ENCODE peak calls at places on chromosomes 2 and 18, in five cellular contexts. W is K562, Q is breast epithelium, M is fibroblast of the aortic adventitia, B is AG10803. R is an unnamed sample.

GRCh38 chr2:172102159-172102857 is 392 bp downstream of the DLX2 start:
- DNase-seq in W (no peak), Q (no peak), M (peak), B (peak), R (peak)

GRCh38 chr2:128420776-128421175 is 102.1 kb upstream of the HS6ST1 start:
- DNase-seq in W (no peak), Q (no peak), M (no peak), B (no peak), R (no peak)

GRCh38 chr2:77513191-77513590 is 9.0 kb downstream of the LRRTM4 start:
- DNase-seq in W (no peak), Q (no peak), M (no peak), B (no peak), R (no peak)

GRCh38 chr2:110852541-110853263 is 120.3 kb downstream of the ACOXL start:
- DNase-seq in W (no peak), Q (no peak), M (no peak), B (no peak), R (no peak)

GRCh38 chr2:63741884-63742583 is 99.7 kb upstream of the UGP2 start:
- DNase-seq in W (no peak), Q (no peak), M (peak), B (no peak), R (peak)

GRCh38 chr18:55318864-55319516 is 269.0 kb downstream of the TCF4 start:
- DNase-seq in W (no peak), Q (no peak), M (peak), B (peak), R (peak)

GRCh38 chr2:236601306-236602202 is 31.9 kb downstream of the ACKR3 start:
- DNase-seq in W (no peak), Q (no peak), M (peak), B (no peak), R (no peak)

GRCh38 chr18:3447035-3447894 is 2.7 kb upstream of the TGIF1 start:
- DNase-seq in W (peak), Q (peak), M (peak), B (peak), R (peak)

GRCh38 chr18:12769644-12770440 is 67.0 kb downstream of the PSMG2 start:
- DNase-seq in W (no peak), Q (no peak), M (no peak), B (no peak), R (peak)

GRCh38 chr18:78297048-78297447 is 682.6 kb upstream of the SALL3 start:
- DNase-seq in W (no peak), Q (no peak), M (no peak), B (no peak), R (no peak)
- H3K4me3 ChIP-seq in W (no peak), Q (no peak), M (no peak), B (no peak), R (no peak)

DNA sequence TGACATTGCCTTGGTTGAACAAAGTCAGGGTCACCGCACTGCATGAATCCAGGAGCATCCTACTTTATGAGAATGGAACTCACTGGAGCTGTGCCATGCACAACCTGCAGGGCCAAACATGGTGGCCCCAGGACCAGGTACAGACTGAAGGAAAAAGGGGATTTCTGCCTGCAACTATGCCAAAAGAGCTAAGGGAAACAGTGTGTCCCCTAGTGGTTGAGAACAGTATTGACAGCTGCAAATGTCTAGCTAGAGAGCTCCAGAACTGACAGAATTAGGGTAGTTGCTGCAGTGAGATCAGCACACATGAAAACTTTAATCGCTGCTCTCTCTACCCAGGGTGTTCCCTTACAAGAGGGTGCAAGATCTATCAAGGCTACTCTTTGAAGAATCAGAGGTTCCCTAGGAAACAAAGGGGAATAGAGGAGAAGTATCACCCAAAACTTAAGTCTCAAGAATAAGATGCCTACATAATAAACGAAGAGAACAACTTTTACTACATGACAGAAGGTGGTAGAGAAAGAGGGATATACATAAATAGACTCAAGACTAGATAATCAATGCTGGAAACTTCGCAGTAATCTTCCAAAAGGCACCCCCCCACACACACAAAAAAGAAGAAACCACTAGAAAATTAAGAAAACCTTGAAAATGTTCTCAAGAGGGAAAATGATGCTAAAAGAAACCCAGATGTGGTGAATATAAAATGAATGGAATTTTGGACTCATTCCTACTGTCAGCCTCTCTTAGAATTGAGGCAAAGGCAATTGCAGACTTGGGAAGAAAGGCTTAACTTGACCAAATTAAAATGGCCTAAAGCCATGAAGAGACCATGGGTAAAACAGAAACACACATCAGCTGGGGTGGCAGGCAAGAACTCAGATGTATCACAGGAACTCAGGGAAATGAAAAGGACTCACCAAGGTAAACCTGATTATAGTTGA is 43.7 kb upstream of the IHH start:
- DNase-seq in W (peak), Q (no peak), M (peak), B (peak), R (peak)
- TF ChIP-seq CTCF in W (peak), Q (peak), M (peak), B (peak), R (peak)

DNA sequence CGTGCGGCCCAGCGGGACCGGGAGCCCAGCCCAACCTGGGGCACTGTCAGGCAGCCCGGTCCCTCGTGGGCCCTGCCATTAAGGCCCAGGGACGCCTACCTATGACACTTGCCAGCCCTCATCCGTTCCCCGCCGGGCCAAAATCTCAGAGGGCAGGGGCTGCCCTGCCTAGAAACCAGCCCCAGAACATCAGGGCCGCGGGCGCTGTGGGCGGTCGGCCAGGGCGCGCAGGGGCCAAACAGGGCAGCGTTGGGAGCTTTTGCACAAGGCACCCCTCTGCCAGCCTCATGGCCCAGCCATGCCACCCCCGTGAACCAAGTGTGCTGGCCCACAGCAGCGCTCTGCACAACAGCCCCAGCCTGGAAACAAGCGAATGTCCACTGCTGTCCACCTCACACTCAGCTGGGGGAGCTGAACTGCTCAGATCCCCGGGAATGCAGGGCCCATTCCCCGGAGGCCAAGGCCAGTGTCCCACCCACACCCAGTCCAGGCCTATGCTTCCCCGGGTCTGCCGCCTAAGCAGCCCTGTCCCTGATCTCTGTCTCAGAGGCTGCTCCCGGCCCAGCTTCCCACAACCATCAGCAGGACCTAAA is 3.5 kb upstream of the NEURL3 start:
- DNase-seq in W (no peak), Q (no peak), M (no peak), B (no peak), R (no peak)
- H3K4me3 ChIP-seq in W (no peak), Q (peak), M (no peak), B (no peak), R (no peak)

GRCh38 chr2:122804494-122804893 is 1049.0 kb downstream of the TSN start:
- DNase-seq in W (no peak), Q (no peak), M (no peak), B (peak), R (peak)
- TF ChIP-seq CTCF in W (no peak), Q (no peak), M (no peak), B (no peak), R (no peak)

DNA sequence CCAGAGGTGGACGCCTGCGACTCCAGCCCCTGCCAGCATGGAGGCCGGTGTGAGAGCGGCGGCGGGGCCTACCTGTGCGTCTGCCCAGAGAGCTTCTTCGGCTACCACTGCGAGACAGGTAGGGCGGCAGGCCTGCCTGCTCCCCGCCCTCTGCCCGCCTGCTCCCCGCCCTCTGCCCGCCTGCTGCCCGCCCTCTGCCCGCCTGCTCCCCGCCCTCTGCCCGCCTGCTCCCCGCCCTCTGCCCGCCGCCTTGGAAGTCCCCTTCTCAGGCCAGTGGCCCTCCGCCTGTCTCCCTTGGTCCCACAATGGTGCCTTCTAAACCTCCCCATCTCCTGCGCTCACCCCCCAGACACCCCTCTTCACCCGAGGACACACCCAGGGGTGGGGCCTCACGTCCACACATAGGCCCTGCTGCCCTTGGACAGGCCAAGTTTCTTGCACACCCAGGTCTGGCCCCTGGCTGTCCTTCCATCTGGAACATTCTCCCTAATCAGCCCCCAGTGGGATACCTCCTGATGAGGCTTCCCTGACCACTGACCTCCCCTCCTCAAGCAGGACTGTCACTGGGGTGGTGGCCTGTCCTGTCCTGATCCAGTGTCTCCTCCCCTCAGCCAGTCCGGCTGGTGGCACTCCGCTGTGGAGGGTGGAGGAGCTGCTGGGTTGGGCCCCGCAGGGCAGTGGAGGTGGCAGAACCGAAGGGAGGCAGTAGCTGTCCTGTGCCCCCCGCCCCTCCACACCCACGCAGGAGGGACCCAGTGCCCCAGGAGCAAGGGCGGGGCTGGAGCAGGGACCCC is 37.9 kb downstream of the MTERF4 start:
- DNase-seq in W (no peak), Q (peak), M (no peak), B (no peak), R (no peak)
- H3K4me3 ChIP-seq in W (no peak), Q (peak), M (no peak), B (no peak), R (no peak)

GRCh38 chr18:41767960-41768359 is 187.1 kb upstream of the PIK3C3 start:
- DNase-seq in W (no peak), Q (no peak), M (peak), B (peak), R (peak)
- TF ChIP-seq CTCF in W (no peak), Q (no peak), M (no peak), B (peak), R (peak)

GRCh38 chr2:188974184-188974583 is at the start of gene COL3A1:
- DNase-seq in W (no peak), Q (no peak), M (peak), B (peak), R (peak)
- H3K4me3 ChIP-seq in W (no peak), Q (peak), M (peak), B (peak), R (peak)

DNA sequence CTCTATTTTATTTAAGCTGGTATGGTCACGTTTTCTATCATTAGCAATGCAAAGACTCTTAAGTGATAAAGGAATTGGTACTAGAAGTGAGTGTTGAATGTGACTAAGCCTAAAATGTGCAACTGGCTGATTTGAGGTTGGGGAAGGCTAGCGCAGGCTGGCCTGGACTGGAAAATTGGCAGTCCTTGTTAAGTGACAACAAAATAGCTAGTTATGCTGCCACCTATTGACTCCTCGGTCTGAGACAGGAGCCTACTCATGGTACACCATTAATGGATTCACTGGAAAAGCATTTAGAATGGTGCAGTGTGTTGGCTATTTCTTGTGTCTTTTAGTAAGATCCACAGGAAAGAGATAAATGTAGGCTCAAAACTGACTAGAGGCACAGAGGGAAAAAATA is 5.7 kb upstream of the WIPF1 start:
- DNase-seq in W (no peak), Q (peak), M (peak), B (peak), R (peak)
- TF ChIP-seq CTCF in W (peak), Q (peak), M (peak), B (peak), R (peak)

DNA sequence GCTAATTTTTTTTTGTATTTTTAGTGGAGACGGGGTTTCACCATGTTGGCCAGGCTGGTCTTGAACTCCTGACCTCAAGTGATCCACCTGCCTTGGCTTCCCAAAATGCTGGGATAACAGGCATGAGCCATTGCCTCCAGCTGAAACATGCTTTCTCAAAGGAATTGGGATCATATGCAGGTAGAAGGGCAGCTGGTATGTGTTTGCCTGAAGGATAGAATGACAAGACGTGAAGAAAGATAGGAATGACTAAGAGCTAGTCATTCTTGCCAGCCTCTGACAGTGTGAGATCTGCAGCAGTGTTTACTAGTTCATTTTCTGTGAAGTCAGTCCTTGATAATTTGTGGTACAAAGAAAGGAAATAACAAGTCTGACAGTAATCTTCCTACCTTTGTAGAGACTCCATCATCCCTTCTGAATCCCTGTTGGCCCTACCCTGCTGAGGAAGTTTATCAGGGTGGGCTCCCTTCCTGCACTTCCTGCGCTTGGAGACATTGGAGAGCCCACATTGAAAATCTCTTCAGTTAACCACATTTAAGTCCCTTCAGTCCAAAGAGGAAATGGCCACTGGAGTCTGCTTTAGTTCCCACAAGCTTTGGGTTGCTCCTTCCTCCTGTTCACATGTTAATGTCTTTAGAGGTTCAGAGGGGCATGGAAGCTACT is 14.7 kb downstream of the CFLAR start:
- DNase-seq in W (no peak), Q (no peak), M (peak), B (peak), R (peak)
- H3K4me3 ChIP-seq in W (peak), Q (no peak), M (no peak), B (no peak), R (no peak)

R was measured in fibroblast of villous mesenchyme.